ENCODE peak calls at places on chromosomes 2 and 18, in four cellular contexts. R, S, H and I are unnamed samples.

GRCh38 chr2:51971136-51971535 is 939.2 kb upstream of the NRXN1 start:
- DNase-seq in S (no peak), H (no peak), R (no peak), I (no peak)

GRCh38 chr2:109497911-109498870 is 115.6 kb downstream of the SEPTIN10 start:
- DNase-seq in S (peak), H (no peak), R (no peak), I (no peak)

GRCh38 chr2:109213646-109214417 is 84.8 kb downstream of the SH3RF3 start:
- DNase-seq in S (peak), R (peak), H (no peak), I (peak)

GRCh38 chr2:152050345-152050744 is 48.5 kb downstream of the CACNB4 start:
- DNase-seq in H (no peak), S (no peak), R (no peak), I (no peak)

GRCh38 chr18:33205777-33206176 is 234.7 kb downstream of the CCDC178 start:
- DNase-seq in S (no peak), R (no peak), H (no peak), I (no peak)

GRCh38 chr18:26655614-26656400 is 107.5 kb upstream of the KCTD1 start:
- DNase-seq in R (no peak), H (peak), S (peak), I (no peak)

GRCh38 chr2:217685255-217685605 is 317.6 kb downstream of the TNS1 start:
- DNase-seq in R (no peak), S (peak), H (peak), I (no peak)

GRCh38 chr18:63317982-63318881 is 1.3 kb downstream of the BCL2 start:
- DNase-seq in R (peak), H (peak), S (no peak), I (peak)

GRCh38 chr2:39304200-39304599 is 60.4 kb upstream of the CDKL4 start:
- DNase-seq in R (no peak), H (no peak), S (peak), I (no peak)

GRCh38 chr18:58419587-58420199 is 209.2 kb downstream of the ALPK2 start:
- DNase-seq in S (no peak), R (no peak), H (no peak), I (no peak)

GRCh38 chr2:70140978-70141753 is 49.7 kb downstream of the C2orf42 start:
- DNase-seq in R (peak), H (peak), S (peak), I (peak)

DNA sequence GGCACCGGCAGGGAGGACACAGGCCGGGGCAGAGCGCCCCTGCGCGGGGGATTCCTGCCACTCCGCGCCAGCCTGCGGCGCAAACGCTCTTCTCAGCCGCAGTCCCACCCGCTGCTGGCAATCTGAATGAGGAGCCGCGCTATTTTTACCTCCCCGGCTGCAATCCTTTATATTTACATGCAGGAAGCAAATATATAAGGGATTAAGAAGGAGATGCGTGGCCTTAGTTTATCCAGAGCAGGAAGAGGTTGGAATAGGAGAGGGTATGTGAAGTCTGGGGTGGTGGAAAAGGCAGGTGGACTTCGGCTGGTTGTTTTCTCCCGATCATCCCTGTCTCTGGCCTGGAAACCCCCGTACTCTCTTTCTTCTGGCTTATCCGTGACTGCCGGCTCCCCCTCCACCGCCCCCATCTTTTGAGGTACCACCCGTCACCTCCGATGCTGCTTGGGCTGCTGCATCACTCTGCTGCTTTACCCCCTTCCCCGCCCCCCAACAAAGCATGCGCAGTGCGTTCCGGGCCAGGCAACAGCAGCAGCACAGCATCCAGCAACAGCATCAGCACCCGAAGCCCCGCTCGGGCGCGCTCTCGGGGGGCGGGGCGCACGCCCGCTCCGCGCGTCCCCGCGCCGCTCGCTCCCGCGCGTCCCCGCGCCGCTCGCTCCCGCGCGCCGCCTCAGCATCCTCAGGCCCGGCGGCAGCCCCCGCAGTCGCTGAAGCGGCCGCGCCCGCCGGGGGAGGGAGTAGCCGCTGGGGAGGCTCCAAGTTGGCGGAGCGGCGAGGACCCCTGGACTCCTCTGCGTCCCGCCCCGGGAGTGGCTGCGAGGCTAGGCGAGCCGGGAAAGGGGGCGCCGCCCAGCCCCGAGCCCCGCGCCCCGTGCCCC is at the start of gene ADAM23:
- DNase-seq in H (peak), S (peak), R (peak), I (peak)
- TF ChIP-seq CTCF in H (peak), S (no peak), R (no peak), I (peak)

DNA sequence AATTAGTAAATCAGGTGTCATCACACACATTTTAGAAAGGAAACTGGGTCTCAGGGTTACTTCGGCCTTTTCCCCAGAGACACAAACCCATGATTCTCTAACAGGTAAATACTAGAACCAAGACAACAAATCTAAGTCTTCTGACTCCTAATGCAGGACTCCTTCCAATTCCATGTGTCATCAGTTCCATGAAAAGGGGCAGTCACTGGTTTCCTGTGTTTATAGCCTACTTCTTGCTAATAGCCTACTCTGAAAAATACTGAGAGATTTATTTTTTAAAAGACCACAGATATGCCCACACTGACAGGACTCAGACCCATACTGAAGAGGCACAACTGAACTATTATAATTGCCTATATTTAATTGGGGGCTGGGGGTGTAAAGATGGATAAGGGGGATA is 33.0 kb downstream of the RAB1A start:
- DNase-seq in S (no peak), H (no peak), R (no peak), I (no peak)
- TF ChIP-seq CTCF in S (no peak), H (no peak), R (no peak), I (no peak)

GRCh38 chr2:225008179-225008829 is 34.0 kb downstream of the DOCK10 start:
- DNase-seq in S (no peak), H (no peak), R (no peak), I (no peak)

GRCh38 chr2:225006730-225007129 is 35.5 kb downstream of the DOCK10 start:
- DNase-seq in S (no peak), R (no peak), H (no peak), I (no peak)

GRCh38 chr2:225010804-225011203 is 31.5 kb downstream of the DOCK10 start:
- DNase-seq in R (no peak), H (no peak), S (peak), I (no peak)

GRCh38 chr2:225009768-225010167 is 32.5 kb downstream of the DOCK10 start:
- DNase-seq in S (no peak), H (no peak), R (no peak), I (no peak)

DNA sequence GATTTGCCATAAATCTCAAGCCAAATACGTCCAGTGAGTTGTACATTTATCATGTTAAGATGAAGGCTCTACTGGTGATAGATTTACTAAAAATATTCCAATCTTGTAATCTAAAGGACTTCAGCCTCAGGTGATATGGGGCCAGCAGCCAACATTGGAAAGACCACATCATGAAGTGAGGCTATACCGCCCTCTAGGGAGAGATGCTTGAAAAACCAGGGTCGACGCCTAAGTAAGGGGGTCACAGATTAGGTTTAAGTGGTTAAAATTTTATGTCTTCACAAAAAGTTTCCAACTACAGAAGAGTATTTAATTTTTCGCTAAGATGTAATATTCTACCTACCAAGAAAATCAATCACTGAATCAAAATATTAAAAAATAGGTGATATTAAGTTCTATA is 33.3 kb downstream of the DOCK10 start:
- DNase-seq in S (no peak), R (no peak), H (peak), I (no peak)
- TF ChIP-seq CTCF in S (peak), R (peak), H (peak), I (peak)

GRCh38 chr2:208057108-208057507 is 31.8 kb upstream of the PLEKHM3 start:
- DNase-seq in S (no peak), H (no peak), R (no peak), I (no peak)

GRCh38 chr2:208064220-208064951 is 39.1 kb upstream of the PLEKHM3 start:
- DNase-seq in H (no peak), S (peak), R (peak), I (no peak)

GRCh38 chr2:208065476-208065875 is 40.1 kb upstream of the PLEKHM3 start:
- DNase-seq in S (no peak), H (no peak), R (no peak), I (no peak)

GRCh38 chr2:208062113-208062512 is 36.8 kb upstream of the PLEKHM3 start:
- DNase-seq in H (peak), R (no peak), S (no peak), I (no peak)
- TF ChIP-seq CTCF in H (peak), R (peak), S (peak), I (peak)

GRCh38 chr2:20291846-20292408 is 58.7 kb downstream of the PUM2 start:
- DNase-seq in R (no peak), S (no peak), H (no peak), I (no peak)

GRCh38 chr2:20288941-20289340 is 61.7 kb downstream of the PUM2 start:
- DNase-seq in R (no peak), H (no peak), S (peak), I (no peak)

GRCh38 chr2:20292984-20293383 is 57.7 kb downstream of the PUM2 start:
- DNase-seq in R (no peak), S (no peak), H (no peak), I (no peak)

GRCh38 chr2:20294231-20294630 is 56.4 kb downstream of the PUM2 start:
- DNase-seq in R (no peak), H (no peak), S (no peak), I (no peak)

DNA sequence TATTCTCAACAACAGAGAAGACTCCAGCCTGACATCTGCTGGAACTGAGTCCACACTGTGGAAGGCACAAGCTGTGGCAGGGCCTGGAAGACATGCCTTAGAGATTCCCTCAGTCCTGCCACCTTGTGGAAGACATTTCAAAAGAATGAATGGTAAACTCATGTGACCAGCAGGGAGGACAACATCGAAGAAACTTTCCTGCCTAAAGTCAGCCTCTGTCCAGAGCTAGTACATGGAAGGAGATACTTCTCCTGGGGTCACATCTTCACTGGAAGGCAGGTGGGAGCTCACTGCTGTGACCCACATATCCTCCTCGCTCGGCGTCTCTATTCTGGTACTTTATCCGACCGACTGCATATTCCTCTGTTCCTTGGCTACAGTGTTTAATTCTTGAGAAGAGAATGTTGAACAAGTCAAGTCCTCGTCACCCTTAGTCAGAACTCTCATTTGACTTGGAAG is 59.5 kb downstream of the PUM2 start:
- DNase-seq in S (peak), R (peak), H (peak), I (peak)
- TF ChIP-seq CTCF in S (peak), R (peak), H (peak), I (peak)

DNA sequence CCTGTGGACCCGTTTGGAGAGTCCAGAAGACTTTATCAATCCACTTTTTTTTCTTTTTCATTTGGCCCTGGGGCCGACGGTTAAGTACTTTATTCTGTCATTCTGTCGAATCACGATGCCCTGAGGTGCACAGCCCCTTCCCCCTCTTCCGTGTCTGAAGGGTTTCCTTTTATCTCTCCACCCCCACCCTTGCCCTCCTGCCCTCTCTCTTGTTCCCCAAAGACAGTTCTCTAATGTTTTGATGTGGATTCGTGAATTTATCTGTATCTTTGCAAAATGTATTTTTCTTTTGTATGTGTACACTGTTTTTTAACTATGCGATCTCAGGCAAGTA is 1.7 kb upstream of the CASP8 start:
- DNase-seq in R (no peak), H (peak), S (no peak), I (no peak)
- TF ChIP-seq CTCF in R (no peak), H (no peak), S (no peak), I (no peak)

GRCh38 chr2:119220720-119221301 is 2.8 kb upstream of the STEAP3 start:
- DNase-seq in H (no peak), S (no peak), R (no peak), I (no peak)

GRCh38 chr2:119221609-119222008 is 2.0 kb upstream of the STEAP3 start:
- DNase-seq in S (no peak), H (no peak), R (no peak), I (no peak)

GRCh38 chr2:119219873-119220272 is 3.8 kb upstream of the STEAP3 start:
- DNase-seq in S (no peak), H (no peak), R (no peak), I (no peak)

GRCh38 chr2:119216994-119217393 is 6.6 kb upstream of the STEAP3 start:
- DNase-seq in H (no peak), R (no peak), S (no peak), I (no peak)

GRCh38 chr2:119218478-119219064 is 5.1 kb upstream of the STEAP3 start:
- DNase-seq in S (peak), R (no peak), H (peak), I (peak)
- TF ChIP-seq CTCF in S (peak), R (peak), H (peak), I (peak)

GRCh38 chr2:199527071-199527470 is 69.3 kb upstream of the SATB2 start:
- DNase-seq in R (no peak), S (no peak), H (no peak), I (no peak)
- TF ChIP-seq CTCF in R (no peak), S (no peak), H (no peak), I (no peak)

DNA sequence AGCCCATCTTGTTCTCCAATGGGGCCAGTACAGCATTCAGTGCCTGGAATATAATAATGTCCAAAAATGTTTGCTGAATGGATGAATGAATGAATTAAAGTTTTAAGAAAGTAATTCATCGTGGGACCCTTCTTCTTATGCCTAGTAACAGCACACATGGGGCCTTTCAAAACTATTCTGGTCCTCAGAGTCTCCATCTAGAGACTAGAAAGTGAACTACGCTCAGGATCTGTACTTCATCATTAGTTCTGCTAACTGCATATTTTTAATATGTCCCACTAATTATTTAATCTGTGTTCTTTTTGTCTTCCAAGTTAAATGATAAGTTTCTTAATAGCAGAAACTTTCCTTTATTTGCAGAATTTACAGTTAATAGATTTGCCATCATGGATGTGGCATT is 172.5 kb downstream of the SMAD2 start:
- DNase-seq in S (no peak), H (peak), R (no peak), I (no peak)
- TF ChIP-seq CTCF in S (peak), H (peak), R (peak), I (peak)

GRCh38 chr2:111705206-111705605 is 178.8 kb downstream of the ANAPC1 start:
- DNase-seq in H (no peak), S (no peak), R (no peak), I (no peak)

GRCh38 chr2:111703759-111704158 is 180.2 kb downstream of the ANAPC1 start:
- DNase-seq in R (no peak), S (no peak), H (no peak), I (no peak)

GRCh38 chr2:111705711-111706323 is 178.2 kb downstream of the ANAPC1 start:
- DNase-seq in S (peak), H (peak), R (peak), I (peak)

GRCh38 chr2:111702809-111703196 is 181.2 kb downstream of the ANAPC1 start:
- DNase-seq in R (no peak), S (no peak), H (no peak), I (no peak)

DNA sequence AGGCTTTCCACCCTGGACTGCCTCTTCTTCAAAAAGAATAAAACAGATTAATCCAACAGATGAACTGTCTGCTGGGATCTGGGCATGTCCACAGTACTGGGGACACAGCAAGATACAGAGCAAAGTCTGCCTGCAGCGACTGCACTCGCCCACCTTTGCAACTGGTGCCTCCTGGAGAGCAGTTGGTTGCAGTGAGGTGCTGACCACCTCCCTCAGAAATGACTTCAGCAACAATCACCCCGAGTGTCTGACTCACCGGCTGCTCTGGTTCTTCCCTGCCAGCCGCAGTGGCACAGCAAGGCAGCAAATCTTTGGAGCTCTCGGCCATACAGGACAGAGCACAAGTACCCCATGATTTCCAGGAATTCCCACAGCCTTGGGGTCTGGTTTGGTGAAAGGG is 179.7 kb downstream of the ANAPC1 start:
- DNase-seq in S (peak), H (no peak), R (no peak), I (no peak)
- TF ChIP-seq CTCF in S (no peak), H (no peak), R (no peak), I (no peak)